ENCODE peak calls at places on chromosomes 6 and 20, in ten cellular contexts. O is neural crest cell, H is endothelial cell, N is choroid plexus epithelial cell, T is PC-9, S is cardiac fibroblast, I is fibroblast of pulmonary artery, V is WTC11, E is GM12864, X is astrocyte of the spinal cord. C is an unnamed sample.

GRCh38 chr6:111871725-111872520 is 1.3 kb downstream of the FYN start:
- DNase-seq in O (peak), H (peak), N (peak), T (peak), S (peak), I (peak), V (no peak), E (no peak), X (peak), C (peak)

GRCh38 chr6:123777554-123777953 is 26.1 kb upstream of the NKAIN2 start:
- DNase-seq in O (no peak), H (no peak), N (peak), T (no peak), S (peak), I (peak), V (no peak), E (no peak), X (peak), C (no peak)

GRCh38 chr6:105087571-105088211 is 92.1 kb downstream of the POPDC3 start:
- DNase-seq in O (no peak), H (peak), N (peak), T (peak), S (peak), I (peak), V (no peak), E (peak), X (peak), C (peak)

GRCh38 chr20:38342196-38342595 is 4.1 kb upstream of the LBP start:
- DNase-seq in O (no peak), H (no peak), N (no peak), T (no peak), S (no peak), I (no peak), V (peak), E (no peak), X (no peak), C (no peak)

GRCh38 chr6:108564178-108564577 is 3.5 kb downstream of the FOXO3 start:
- DNase-seq in O (no peak), H (no peak), N (peak), T (peak), S (peak), I (peak), V (no peak), E (peak), X (peak), C (peak)

GRCh38 chr20:53752971-53753879 is 159.6 kb upstream of the ZNF217 start:
- DNase-seq in O (no peak), H (no peak), N (no peak), T (peak), S (no peak), I (peak), V (no peak), E (no peak), X (peak), C (no peak)

GRCh38 chr6:151300267-151300930 is 60.6 kb downstream of the AKAP12 start:
- DNase-seq in O (no peak), H (no peak), N (peak), T (no peak), S (peak), I (no peak), V (no peak), E (no peak), X (peak), C (no peak)

GRCh38 chr20:51076841-51077543 is 54.1 kb upstream of the KCNG1 start:
- DNase-seq in O (no peak), H (no peak), N (no peak), T (no peak), S (no peak), I (no peak), V (no peak), E (no peak), X (no peak), C (no peak)

GRCh38 chr20:40307937-40308478 is 381.0 kb downstream of the MAFB start:
- DNase-seq in O (no peak), H (no peak), N (no peak), T (no peak), S (no peak), I (no peak), V (no peak), E (no peak), X (no peak), C (no peak)

GRCh38 chr20:38270869-38271608 is 10.5 kb upstream of the KIAA1755 start:
- DNase-seq in O (no peak), H (no peak), N (peak), T (peak), S (peak), I (peak), V (no peak), E (no peak), X (peak), C (peak)

DNA sequence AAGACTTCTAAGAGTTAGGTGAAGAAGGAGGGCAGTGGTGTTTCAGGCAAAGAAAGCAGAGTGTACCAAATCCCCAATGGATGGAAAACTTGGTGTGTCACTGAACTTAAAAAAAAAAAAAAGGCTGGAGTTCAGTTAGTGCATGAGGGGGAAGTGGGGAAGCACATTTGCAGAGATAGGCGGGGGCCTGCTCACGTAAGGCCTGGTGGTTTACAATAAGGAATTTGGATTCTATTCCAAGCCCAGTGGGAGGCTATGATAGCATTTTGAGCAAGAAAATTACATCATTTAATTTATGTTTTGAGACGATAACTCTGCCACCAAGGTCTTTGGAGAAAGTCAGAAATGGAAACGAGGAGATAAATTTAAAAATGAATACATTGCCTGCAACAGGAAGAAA is 225.5 kb downstream of the EYA4 start:
- DNase-seq in O (no peak), H (no peak), N (peak), T (no peak), S (peak), I (peak), V (no peak), E (no peak), X (peak), C (no peak)
- TF ChIP-seq CTCF in O (no peak), H (no peak), N (no peak), T (no peak), S (no peak), I (no peak), V (no peak), E (no peak), X (no peak), C (no peak)

DNA sequence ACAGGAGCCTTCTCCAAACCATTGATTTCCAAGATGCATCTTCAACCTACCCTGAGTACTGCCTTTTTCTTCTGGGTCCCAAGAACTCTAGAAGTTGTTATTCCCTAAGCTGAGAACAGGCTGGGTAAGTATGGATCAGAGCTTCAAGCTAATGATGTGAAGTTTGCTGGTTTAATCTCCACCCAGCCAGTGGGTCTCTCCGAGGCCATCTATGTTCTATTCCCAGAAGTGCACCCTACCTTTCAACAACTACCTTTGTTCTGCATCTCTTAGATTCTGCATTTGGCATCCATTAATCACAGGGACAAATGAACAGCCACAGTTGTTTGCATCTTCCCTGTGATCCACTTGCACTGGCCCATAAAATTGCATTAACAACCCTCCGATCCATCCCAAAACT is 246.2 kb downstream of the HIVEP2 start:
- DNase-seq in O (no peak), H (no peak), N (peak), T (no peak), S (no peak), I (no peak), V (no peak), E (no peak), X (no peak), C (no peak)
- TF ChIP-seq CTCF in O (peak), H (no peak), N (peak), T (peak), S (peak), I (peak), V (no peak), E (peak), X (peak), C (peak)

GRCh38 chr6:165055231-165055630 is 254.2 kb downstream of the C6orf118 start:
- DNase-seq in O (no peak), H (no peak), N (no peak), T (no peak), S (peak), I (no peak), V (no peak), E (no peak), X (peak), C (no peak)
- TF ChIP-seq CTCF in O (no peak), H (no peak), N (no peak), T (no peak), S (no peak), I (no peak), V (no peak), E (no peak), X (no peak), C (no peak)

GRCh38 chr20:60049601-60050000 is 91.4 kb downstream of the CDH26 start:
- DNase-seq in O (no peak), H (no peak), N (no peak), T (no peak), S (no peak), I (no peak), V (no peak), E (no peak), X (no peak), C (peak)

GRCh38 chr20:60053125-60053812 is 95.0 kb downstream of the CDH26 start:
- DNase-seq in O (no peak), H (no peak), N (no peak), T (no peak), S (no peak), I (no peak), V (no peak), E (no peak), X (no peak), C (no peak)

GRCh38 chr20:60052322-60052721 is 94.1 kb downstream of the CDH26 start:
- DNase-seq in O (no peak), H (no peak), N (no peak), T (no peak), S (no peak), I (no peak), V (no peak), E (no peak), X (no peak), C (no peak)

GRCh38 chr20:60048634-60049578 is 90.7 kb downstream of the CDH26 start:
- DNase-seq in O (no peak), H (no peak), N (no peak), T (no peak), S (no peak), I (no peak), V (no peak), E (no peak), X (no peak), C (no peak)

GRCh38 chr20:60050193-60050960 is 92.2 kb downstream of the CDH26 start:
- DNase-seq in O (no peak), H (no peak), N (no peak), T (peak), S (no peak), I (no peak), V (peak), E (no peak), X (no peak), C (no peak)
- TF ChIP-seq CTCF in O (peak), H (peak), N (no peak), T (peak), S (peak), I (no peak), V (peak), E (peak), X (no peak), C (peak)

GRCh38 chr20:63536241-63536977 is 767 bp downstream of the PTK6 start:
- DNase-seq in O (no peak), H (peak), N (peak), T (peak), S (peak), I (peak), V (no peak), E (no peak), X (peak), C (no peak)

GRCh38 chr20:63533388-63533787 is 3.8 kb downstream of the PTK6 start:
- DNase-seq in O (no peak), H (no peak), N (no peak), T (no peak), S (no peak), I (no peak), V (no peak), E (no peak), X (no peak), C (no peak)

GRCh38 chr20:63533871-63534393 is 3.2 kb downstream of the PTK6 start:
- DNase-seq in O (no peak), H (no peak), N (no peak), T (peak), S (no peak), I (no peak), V (peak), E (no peak), X (no peak), C (no peak)

GRCh38 chr20:63534427-63534830 is 2.7 kb downstream of the PTK6 start:
- DNase-seq in O (no peak), H (no peak), N (no peak), T (no peak), S (no peak), I (no peak), V (no peak), E (no peak), X (no peak), C (no peak)

GRCh38 chr20:63534831-63535651 is 2.1 kb downstream of the PTK6 start:
- DNase-seq in O (no peak), H (peak), N (no peak), T (no peak), S (no peak), I (no peak), V (peak), E (no peak), X (no peak), C (no peak)
- TF ChIP-seq CTCF in O (no peak), H (no peak), N (no peak), T (no peak), S (no peak), I (no peak), V (no peak), E (no peak), X (no peak), C (no peak)

DNA sequence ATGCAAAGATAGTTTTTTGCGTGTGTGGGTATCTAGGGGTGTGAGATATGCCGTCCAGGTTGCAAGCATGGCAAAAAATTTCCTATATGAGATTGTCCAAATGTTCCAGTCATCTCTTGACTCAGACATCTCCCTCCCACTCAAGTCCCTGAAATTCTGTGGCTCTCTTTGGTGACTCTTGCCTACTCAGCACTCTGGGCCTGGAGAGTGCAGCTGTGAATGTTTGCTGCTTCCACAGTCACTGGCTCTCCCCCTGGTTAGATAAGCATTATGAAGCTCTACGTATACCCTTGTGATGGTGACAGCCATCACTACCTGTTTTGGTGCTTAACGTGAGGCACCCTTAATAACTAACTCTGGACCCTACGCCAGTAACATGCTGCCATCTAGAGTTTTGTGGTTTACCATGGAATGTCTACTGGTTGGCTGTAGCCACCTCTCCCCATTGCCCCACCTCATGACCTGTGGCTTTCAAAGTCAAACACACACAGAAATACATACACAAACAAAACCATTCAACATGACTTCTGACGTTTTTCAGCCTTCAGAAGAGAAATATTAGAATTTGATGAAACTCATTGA is 621.9 kb upstream of the CITED2 start:
- DNase-seq in O (no peak), H (no peak), N (peak), T (no peak), S (no peak), I (no peak), V (peak), E (peak), X (no peak), C (no peak)
- TF ChIP-seq CTCF in O (peak), H (no peak), N (no peak), T (no peak), S (no peak), I (no peak), V (no peak), E (peak), X (no peak), C (no peak)

GRCh38 chr6:20338160-20338559 is 63.5 kb upstream of the E2F3 start:
- DNase-seq in O (no peak), H (no peak), N (peak), T (no peak), S (no peak), I (no peak), V (no peak), E (no peak), X (no peak), C (no peak)

GRCh38 chr6:20341564-20341963 is 60.1 kb upstream of the E2F3 start:
- DNase-seq in O (no peak), H (no peak), N (no peak), T (no peak), S (no peak), I (no peak), V (no peak), E (no peak), X (no peak), C (no peak)

GRCh38 chr6:20340459-20340858 is 61.2 kb upstream of the E2F3 start:
- DNase-seq in O (no peak), H (no peak), N (no peak), T (no peak), S (no peak), I (no peak), V (no peak), E (no peak), X (no peak), C (no peak)

GRCh38 chr6:20335872-20336271 is 65.8 kb upstream of the E2F3 start:
- DNase-seq in O (no peak), H (no peak), N (no peak), T (no peak), S (no peak), I (no peak), V (no peak), E (no peak), X (no peak), C (no peak)

GRCh38 chr6:20340056-20340455 is 61.6 kb upstream of the E2F3 start:
- DNase-seq in O (no peak), H (no peak), N (no peak), T (no peak), S (no peak), I (no peak), V (no peak), E (no peak), X (no peak), C (no peak)
- TF ChIP-seq CTCF in O (no peak), H (no peak), N (no peak), T (no peak), S (no peak), I (no peak), V (no peak), E (no peak), X (no peak), C (no peak)

DNA sequence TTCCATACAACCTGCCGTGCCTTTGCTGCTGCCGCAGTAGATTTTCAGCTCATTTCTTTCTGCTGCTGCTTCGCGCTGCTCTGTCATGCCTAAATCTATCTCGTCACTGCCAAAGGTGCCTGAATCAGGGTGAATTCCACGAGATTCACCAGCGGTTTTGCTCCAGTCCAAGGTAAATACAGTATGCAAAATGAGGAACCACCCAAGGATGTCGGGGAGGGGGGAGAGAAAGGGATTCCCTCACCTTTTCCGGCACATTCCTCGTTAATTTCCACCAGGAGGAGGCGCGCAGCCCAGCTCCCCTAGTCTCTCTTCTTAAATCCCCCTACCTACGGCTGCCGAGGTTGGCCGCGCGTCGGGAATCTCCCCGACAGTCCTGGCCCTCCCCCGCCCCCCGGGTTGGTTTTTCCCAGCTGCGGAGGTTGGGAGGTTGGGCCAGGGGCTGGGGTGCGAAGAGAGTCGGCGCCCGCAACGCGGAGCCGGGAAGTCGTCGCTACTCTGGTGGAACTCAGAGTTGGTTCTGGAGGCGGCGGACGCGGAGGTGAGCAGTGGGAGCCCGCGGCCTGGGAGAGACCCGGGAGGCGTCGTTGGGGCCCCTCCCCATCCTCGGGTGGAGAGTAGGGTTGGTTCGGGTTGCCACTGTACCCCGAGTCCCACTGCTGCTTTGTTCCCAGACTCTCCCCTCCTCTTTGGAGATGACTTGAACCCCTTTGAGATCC is at the start of gene TPBG:
- DNase-seq in O (peak), H (peak), N (peak), T (peak), S (peak), I (peak), V (peak), E (no peak), X (peak), C (peak)
- TF ChIP-seq CTCF in O (peak), H (no peak), N (peak), T (peak), S (peak), I (peak), V (peak), E (no peak), X (peak), C (peak)